ENCODE peak calls at places on chromosomes 7 and 10, in eight cellular contexts. F is neuronal stem cell; A is cardiac muscle cell; X is SK-N-SH; N is kidney epithelial cell; Y is CD8-positive, alpha-beta T cell; S is mesendoderm; O is astrocyte of the cerebellum. G is an unnamed sample.

GRCh38 chr10:100802607-100803006 is 57.2 kb downstream of the PAX2 start:
- DNase-seq in F (no peak), A (no peak), X (no peak), N (no peak), Y (no peak), S (no peak), O (no peak), G (no peak)

GRCh38 chr7:135980665-135981180 is 3.6 kb upstream of the MTPN start:
- DNase-seq in F (no peak), A (peak; percentile 60), X (no peak), N (peak; percentile 19), Y (peak; percentile 64), S (no peak), O (no peak), G (no peak)

GRCh38 chr7:37032258-37032601 is 307.9 kb upstream of the AOAH start:
- DNase-seq in F (no peak), A (no peak), X (no peak), N (no peak), Y (no peak), S (no peak), O (no peak), G (no peak)

GRCh38 chr7:67392596-67393438 is 396.2 kb downstream of the TYW1 start:
- DNase-seq in F (no peak), A (no peak), X (no peak), N (no peak), Y (no peak), S (peak; percentile 77), O (no peak), G (no peak)

GRCh38 chr7:131026297-131027003 is 292.4 kb upstream of the KLF14 start:
- DNase-seq in F (no peak), A (peak; percentile 56), X (no peak), N (no peak), Y (no peak), S (peak; percentile 35), O (no peak), G (peak; percentile 79)

GRCh38 chr10:30190831-30191552 is 131.6 kb upstream of the JCAD start:
- DNase-seq in F (no peak), A (no peak), X (no peak), N (no peak), Y (no peak), S (no peak), O (no peak), G (no peak)

GRCh38 chr7:83749495-83749894 is 100.6 kb upstream of the SEMA3E start:
- DNase-seq in F (no peak), A (no peak), X (no peak), N (no peak), Y (no peak), S (no peak), O (no peak), G (no peak)

GRCh38 chr10:122242266-122242665 is 28.8 kb upstream of the BTBD16 start:
- DNase-seq in F (no peak), A (no peak), X (no peak), N (no peak), Y (no peak), S (no peak), O (no peak), G (no peak)

GRCh38 chr7:42886129-42886528 is 25.7 kb downstream of the C7orf25 start:
- DNase-seq in F (no peak), A (peak; percentile 30), X (peak; percentile 41), N (no peak), Y (no peak), S (no peak), O (no peak), G (no peak)

GRCh38 chr10:114401195-114401741 is 3.0 kb downstream of the AFAP1L2 start:
- DNase-seq in F (no peak), A (peak; percentile 87), X (no peak), N (no peak), Y (no peak), S (no peak), O (peak; percentile 19), G (no peak)

GRCh38 chr7:149558149-149558861 is 60.7 kb upstream of the ZNF746 start:
- DNase-seq in F (no peak), A (peak; percentile 44), X (no peak), N (no peak), Y (no peak), S (no peak), O (peak; percentile 41), G (no peak)

GRCh38 chr10:44217274-44217820 is 167.6 kb downstream of the CXCL12 start:
- DNase-seq in F (no peak), A (no peak), X (no peak), N (no peak), Y (no peak), S (no peak), O (no peak), G (no peak)

GRCh38 chr7:141045126-141045841 is 28.6 kb upstream of the TMEM178B start:
- DNase-seq in F (no peak), A (no peak), X (no peak), N (peak; percentile 84), Y (no peak), S (peak; percentile 27), O (no peak), G (no peak)

GRCh38 chr10:29757551-29758297 is 123.0 kb upstream of the SVIL start:
- DNase-seq in F (no peak), A (peak; percentile 38), X (no peak), N (peak; percentile 72), Y (no peak), S (no peak), O (no peak), G (no peak)

GRCh38 chr7:54687518-54688212 is 71.3 kb downstream of the SEC61G start:
- DNase-seq in F (no peak), A (no peak), X (no peak), N (no peak), Y (no peak), S (peak; percentile 10), O (no peak), G (no peak)

GRCh38 chr7:82393821-82394220 is 49.8 kb downstream of the CACNA2D1 start:
- DNase-seq in F (no peak), A (no peak), X (no peak), N (no peak), Y (no peak), S (no peak), O (no peak), G (no peak)
- H3K4me3 ChIP-seq in F (no peak overlapping the region), A (no peak overlapping the region), X (no peak overlapping the region), N (no peak overlapping the region), Y (no peak overlapping the region), S (no peak overlapping the region), O (no peak overlapping the region), G (no peak overlapping the region)

GRCh38 chr10:7410800-7411670 is at the start of gene SFMBT2:
- DNase-seq in F (peak; percentile 67), A (peak; percentile 76), X (peak; percentile 92), N (peak; percentile 9), Y (peak; percentile 67), S (peak; percentile 91), O (no peak), G (peak; percentile 26)

GRCh38 chr10:7411671-7412481 is 1.0 kb upstream of the SFMBT2 start:
- DNase-seq in F (no peak), A (no peak), X (peak; percentile 38), N (no peak), Y (peak; percentile 35), S (peak; percentile 57), O (no peak), G (no peak)

GRCh38 chr10:7409732-7410168 is 1.1 kb downstream of the SFMBT2 start:
- DNase-seq in F (no peak), A (no peak), X (peak; percentile 52), N (no peak), Y (peak; percentile 28), S (peak; percentile 23), O (no peak), G (no peak)

GRCh38 chr10:7410306-7410799 is 481 bp downstream of the SFMBT2 start:
- DNase-seq in F (no peak), A (peak; percentile 9), X (peak; percentile 60), N (no peak), Y (no peak), S (peak; percentile 87), O (no peak), G (no peak)

DNA sequence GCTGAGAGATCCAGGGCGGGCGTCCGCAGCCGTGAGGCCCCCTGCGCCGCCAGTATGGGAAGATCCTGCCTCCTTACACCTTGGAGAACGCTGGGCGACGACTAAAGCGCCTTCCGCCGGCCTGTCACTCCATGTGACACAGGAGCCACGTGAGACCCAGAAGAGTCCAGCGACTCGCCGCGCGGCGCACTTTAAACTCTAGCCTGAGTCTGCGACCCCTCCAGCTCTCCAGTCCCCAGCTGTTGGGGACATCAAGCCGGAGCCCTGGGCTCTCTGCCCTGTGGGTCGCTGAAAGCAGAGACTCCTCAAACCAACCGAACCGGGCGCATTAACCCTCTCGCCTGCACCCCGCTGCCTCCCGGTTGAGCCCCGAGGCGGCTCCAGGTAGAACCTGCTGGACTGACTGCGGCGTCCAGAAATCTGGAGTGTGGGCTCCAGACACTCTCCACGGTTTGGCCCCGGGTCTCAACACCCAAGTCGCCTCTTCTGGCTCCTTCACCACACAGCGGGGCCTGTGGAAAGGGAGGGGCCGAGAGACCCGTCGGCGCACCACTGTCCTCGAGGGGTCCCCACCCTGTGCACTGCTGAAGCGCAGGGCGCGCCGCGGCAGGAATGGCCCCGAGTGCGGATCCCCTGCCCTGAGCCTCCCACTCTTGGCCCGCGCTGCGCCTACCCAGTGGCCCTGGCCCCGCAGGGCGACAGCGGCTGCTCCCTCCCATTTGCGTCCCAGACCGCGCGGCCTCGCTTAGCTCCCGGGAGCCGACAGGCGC is 1.8 kb upstream of the SFMBT2 start:
- DNase-seq in F (no peak), A (no peak), X (peak; percentile 39), N (no peak), Y (no peak), S (peak; percentile 83), O (no peak), G (no peak)
- H3K4me3 ChIP-seq in F (no peak overlapping the region), A (peak overlapping the region; percentile 35), X (no peak overlapping the region), N (no peak overlapping the region), Y (peak overlapping the region; percentile 96), S (peak overlapping the region; percentile 7), O (no peak overlapping the region), G (peak overlapping the region; percentile 12)

GRCh38 chr7:71904486-71904885 is 507.7 kb downstream of the CALN1 start:
- DNase-seq in F (no peak), A (no peak), X (no peak), N (no peak), Y (no peak), S (no peak), O (no peak), G (no peak)

GRCh38 chr7:71896535-71896934 is 515.6 kb downstream of the CALN1 start:
- DNase-seq in F (no peak), A (no peak), X (no peak), N (no peak), Y (no peak), S (no peak), O (no peak), G (no peak)

GRCh38 chr7:71900556-71900955 is 511.6 kb downstream of the CALN1 start:
- DNase-seq in F (no peak), A (no peak), X (no peak), N (no peak), Y (no peak), S (no peak), O (no peak), G (no peak)
- H3K4me3 ChIP-seq in F (no peak overlapping the region), A (no peak overlapping the region), X (no peak overlapping the region), N (no peak overlapping the region), Y (no peak overlapping the region), S (no peak overlapping the region), O (no peak overlapping the region), G (no peak overlapping the region)

DNA sequence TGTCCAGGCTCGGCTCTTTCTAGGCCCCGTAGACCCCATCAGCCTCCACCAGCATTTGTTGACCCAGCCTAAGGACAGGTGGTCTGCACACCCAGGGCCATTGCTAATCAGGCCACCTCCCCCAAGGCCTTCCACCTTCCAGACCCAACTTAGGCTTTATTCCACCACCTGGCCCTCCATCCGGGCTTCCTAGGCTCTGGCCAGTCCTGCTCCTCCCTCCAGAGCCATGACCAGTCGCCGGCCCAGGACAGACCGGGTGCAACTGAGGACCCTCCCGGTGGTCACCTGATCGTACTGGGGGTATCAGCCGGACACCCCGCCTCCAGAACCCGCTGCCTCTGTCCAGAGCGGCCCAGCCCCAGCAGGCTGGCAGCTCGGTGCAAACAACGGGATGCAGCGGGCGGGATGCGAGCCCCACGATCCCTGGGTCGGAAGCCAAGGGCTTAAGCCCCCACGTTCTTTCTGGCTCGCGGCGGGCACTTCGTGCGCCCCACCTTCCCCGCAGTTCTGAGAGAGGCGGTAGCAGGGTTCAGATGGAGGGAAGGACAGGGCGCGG is 545 bp downstream of the NACAD start:
- DNase-seq in F (no peak), A (no peak), X (peak; percentile 85), N (no peak), Y (no peak), S (no peak), O (no peak), G (no peak)
- H3K4me3 ChIP-seq in F (peak overlapping the region; percentile 48), A (peak overlapping the region; percentile 37), X (peak overlapping the region; percentile 70), N (peak overlapping the region; percentile 63), Y (no peak overlapping the region), S (no peak overlapping the region), O (peak overlapping the region; percentile 61), G (peak overlapping the region; percentile 35)

G was measured in retinal pigment epithelial cell.